ENCODE peak calls at places on chromosomes 1 and 21, in seven cellular contexts. One of them, this sample, is unnamed.

GRCh38 chr1:198245379-198245778 is 88.6 kb downstream of the NEK7 start:
- DNase-seq in A549: no peak
- DNase-seq in HFF-Myc: no peak
- DNase-seq in heart left ventricle: peak; percentile 56
- DNase-seq in lung: no peak
- DNase-seq in RWPE1: no peak
- DNase-seq in progenitor cell of endocrine pancreas: no peak
- DNase-seq in this sample: no peak

GRCh38 chr21:24941316-24942185 is 665.7 kb downstream of the MRPL39 start:
- DNase-seq in A549: no peak
- DNase-seq in HFF-Myc: no peak
- DNase-seq in heart left ventricle: no peak
- DNase-seq in lung: no peak
- DNase-seq in RWPE1: peak; percentile 30
- DNase-seq in progenitor cell of endocrine pancreas: no peak
- DNase-seq in this sample: no peak

GRCh38 chr1:4483031-4483625 is 171.3 kb upstream of the AJAP1 start:
- DNase-seq in A549: no peak
- DNase-seq in HFF-Myc: no peak
- DNase-seq in heart left ventricle: no peak
- DNase-seq in lung: no peak
- DNase-seq in RWPE1: no peak
- DNase-seq in progenitor cell of endocrine pancreas: no peak
- DNase-seq in this sample: no peak

GRCh38 chr1:27979151-27979858 is 19.5 kb downstream of the XKR8 start:
- DNase-seq in A549: peak; percentile 65
- DNase-seq in HFF-Myc: peak; percentile 12
- DNase-seq in heart left ventricle: no peak
- DNase-seq in lung: no peak
- DNase-seq in RWPE1: peak; percentile 34
- DNase-seq in progenitor cell of endocrine pancreas: no peak
- DNase-seq in this sample: peak; percentile 61

GRCh38 chr1:111507411-111508201 is 4.2 kb upstream of the ADORA3 start:
- DNase-seq in A549: no peak
- DNase-seq in HFF-Myc: peak; percentile 26
- DNase-seq in heart left ventricle: peak; percentile 89
- DNase-seq in lung: peak; percentile 77
- DNase-seq in RWPE1: peak; percentile 27
- DNase-seq in progenitor cell of endocrine pancreas: peak; percentile 56
- DNase-seq in this sample: no peak

GRCh38 chr1:241579434-241579833 is 47.3 kb downstream of the KMO start:
- DNase-seq in A549: no peak
- DNase-seq in HFF-Myc: no peak
- DNase-seq in heart left ventricle: no peak
- DNase-seq in lung: no peak
- DNase-seq in RWPE1: no peak
- DNase-seq in progenitor cell of endocrine pancreas: no peak
- DNase-seq in this sample: no peak

GRCh38 chr1:108871050-108871724 is 5.6 kb upstream of the GPSM2 start:
- DNase-seq in A549: no peak
- DNase-seq in HFF-Myc: no peak
- DNase-seq in heart left ventricle: no peak
- DNase-seq in lung: no peak
- DNase-seq in RWPE1: no peak
- DNase-seq in progenitor cell of endocrine pancreas: no peak
- DNase-seq in this sample: no peak

GRCh38 chr1:1173793-1174415 is at the start of gene TTLL10:
- DNase-seq in A549: no peak
- DNase-seq in HFF-Myc: no peak
- DNase-seq in heart left ventricle: no peak
- DNase-seq in lung: no peak
- DNase-seq in RWPE1: no peak
- DNase-seq in progenitor cell of endocrine pancreas: peak; percentile 17
- DNase-seq in this sample: no peak

GRCh38 chr1:212858461-212859265 is 588 bp downstream of the FLVCR1 start:
- DNase-seq in A549: peak; percentile 42
- DNase-seq in HFF-Myc: no peak
- DNase-seq in heart left ventricle: peak; percentile 35
- DNase-seq in lung: peak; percentile 29
- DNase-seq in RWPE1: peak; percentile 42
- DNase-seq in progenitor cell of endocrine pancreas: peak; percentile 30
- DNase-seq in this sample: no peak

GRCh38 chr21:31475223-31475622 is 131.2 kb upstream of the TIAM1 start:
- DNase-seq in A549: no peak
- DNase-seq in HFF-Myc: no peak
- DNase-seq in heart left ventricle: no peak
- DNase-seq in lung: no peak
- DNase-seq in RWPE1: no peak
- DNase-seq in progenitor cell of endocrine pancreas: no peak
- DNase-seq in this sample: no peak

GRCh38 chr1:183218981-183219621 is 33.0 kb downstream of the LAMC2 start:
- DNase-seq in A549: no peak
- DNase-seq in HFF-Myc: no peak
- DNase-seq in heart left ventricle: peak; percentile 38
- DNase-seq in lung: peak; percentile 70
- DNase-seq in RWPE1: no peak
- DNase-seq in progenitor cell of endocrine pancreas: no peak
- DNase-seq in this sample: no peak

GRCh38 chr1:158095737-158096335 is 84.9 kb upstream of the CD1D start:
- DNase-seq in A549: peak; percentile 38
- DNase-seq in HFF-Myc: no peak
- DNase-seq in heart left ventricle: no peak
- DNase-seq in lung: no peak
- DNase-seq in RWPE1: peak; percentile 46
- DNase-seq in progenitor cell of endocrine pancreas: no peak
- DNase-seq in this sample: no peak

DNA sequence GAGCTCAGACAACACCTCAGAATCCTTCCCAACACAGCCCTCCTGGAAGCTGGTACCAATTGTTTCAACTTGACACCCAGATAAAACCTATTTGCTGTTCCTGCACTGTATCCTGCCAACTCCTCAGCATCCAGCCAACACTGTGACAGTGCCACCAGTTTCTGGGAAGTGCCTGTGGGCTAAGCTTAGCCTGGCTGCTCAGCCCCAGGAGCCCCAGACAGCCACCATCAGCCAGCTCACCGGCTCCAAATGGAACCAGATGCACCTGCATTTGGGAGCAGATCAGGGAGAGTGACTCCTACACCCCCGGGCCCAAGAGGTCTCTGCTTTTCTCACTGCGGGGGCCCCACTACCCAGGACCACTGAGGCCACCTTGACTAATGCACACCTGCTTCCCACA is 24.9 kb downstream of the KCNN3 start:
- DNase-seq in A549: no peak
- DNase-seq in HFF-Myc: no peak
- DNase-seq in heart left ventricle: peak; percentile 78
- DNase-seq in lung: no peak
- DNase-seq in RWPE1: no peak
- DNase-seq in progenitor cell of endocrine pancreas: no peak
- DNase-seq in this sample: no peak
- TF ChIP-seq CTCF in A549: no peak
- TF ChIP-seq CTCF in HFF-Myc: no peak
- TF ChIP-seq CTCF in heart left ventricle: no peak
- TF ChIP-seq CTCF in lung: no peak
- TF ChIP-seq CTCF in RWPE1: no peak
- TF ChIP-seq CTCF in progenitor cell of endocrine pancreas: no peak
- TF ChIP-seq CTCF in this sample: no peak

GRCh38 chr1:32816676-32817158 is 441 bp downstream of the YARS1 start:
- DNase-seq in A549: peak; percentile 25
- DNase-seq in HFF-Myc: no peak
- DNase-seq in heart left ventricle: no peak
- DNase-seq in lung: no peak
- DNase-seq in RWPE1: peak; percentile 81
- DNase-seq in progenitor cell of endocrine pancreas: no peak
- DNase-seq in this sample: no peak

GRCh38 chr1:32818804-32819541 is 1.5 kb downstream of the S100PBP start:
- DNase-seq in A549: no peak
- DNase-seq in HFF-Myc: no peak
- DNase-seq in heart left ventricle: no peak
- DNase-seq in lung: no peak
- DNase-seq in RWPE1: no peak
- DNase-seq in progenitor cell of endocrine pancreas: no peak
- DNase-seq in this sample: no peak

GRCh38 chr1:32817815-32818786 is 648 bp downstream of the S100PBP start:
- DNase-seq in A549: peak; percentile 66
- DNase-seq in HFF-Myc: no peak
- DNase-seq in heart left ventricle: peak; percentile 88
- DNase-seq in lung: peak; percentile 78
- DNase-seq in RWPE1: peak; percentile 70
- DNase-seq in progenitor cell of endocrine pancreas: peak; percentile 54
- DNase-seq in this sample: peak; percentile 27

GRCh38 chr1:32813941-32814739 is 3.0 kb downstream of the YARS1 start:
- DNase-seq in A549: peak; percentile 7
- DNase-seq in HFF-Myc: no peak
- DNase-seq in heart left ventricle: no peak
- DNase-seq in lung: no peak
- DNase-seq in RWPE1: no peak
- DNase-seq in progenitor cell of endocrine pancreas: no peak
- DNase-seq in this sample: no peak

GRCh38 chr1:32817159-32817814 is at the start of the genes S100PBP and YARS1:
- DNase-seq in A549: peak; percentile 96
- DNase-seq in HFF-Myc: peak; percentile 94
- DNase-seq in heart left ventricle: peak; percentile 99
- DNase-seq in lung: peak; percentile 100
- DNase-seq in RWPE1: peak; percentile 100
- DNase-seq in progenitor cell of endocrine pancreas: peak; percentile 100
- DNase-seq in this sample: peak; percentile 97
- TF ChIP-seq CTCF in A549: no peak
- TF ChIP-seq CTCF in HFF-Myc: no peak
- TF ChIP-seq CTCF in heart left ventricle: no peak
- TF ChIP-seq CTCF in lung: no peak
- TF ChIP-seq CTCF in RWPE1: no peak
- TF ChIP-seq CTCF in progenitor cell of endocrine pancreas: no peak
- TF ChIP-seq CTCF in this sample: no peak

GRCh38 chr1:215517441-215517891 is 49.6 kb upstream of the KCTD3 start:
- DNase-seq in A549: peak; percentile 28
- DNase-seq in HFF-Myc: peak; percentile 49
- DNase-seq in heart left ventricle: no peak
- DNase-seq in lung: no peak
- DNase-seq in RWPE1: peak; percentile 25
- DNase-seq in progenitor cell of endocrine pancreas: no peak
- DNase-seq in this sample: peak; percentile 25
- TF ChIP-seq CTCF in A549: no peak
- TF ChIP-seq CTCF in HFF-Myc: peak; percentile 51
- TF ChIP-seq CTCF in heart left ventricle: no peak
- TF ChIP-seq CTCF in lung: no peak
- TF ChIP-seq CTCF in RWPE1: no peak
- TF ChIP-seq CTCF in progenitor cell of endocrine pancreas: peak; percentile 26
- TF ChIP-seq CTCF in this sample: peak; percentile 56

GRCh38 chr1:193763313-193763712 is 576.9 kb upstream of the B3GALT2 start:
- DNase-seq in A549: no peak
- DNase-seq in HFF-Myc: no peak
- DNase-seq in heart left ventricle: no peak
- DNase-seq in lung: no peak
- DNase-seq in RWPE1: no peak
- DNase-seq in progenitor cell of endocrine pancreas: no peak
- DNase-seq in this sample: no peak

GRCh38 chr1:193767891-193768290 is 581.5 kb upstream of the B3GALT2 start:
- DNase-seq in A549: no peak
- DNase-seq in HFF-Myc: no peak
- DNase-seq in heart left ventricle: no peak
- DNase-seq in lung: no peak
- DNase-seq in RWPE1: no peak
- DNase-seq in progenitor cell of endocrine pancreas: no peak
- DNase-seq in this sample: no peak

GRCh38 chr1:193762276-193762675 is 575.9 kb upstream of the B3GALT2 start:
- DNase-seq in A549: no peak
- DNase-seq in HFF-Myc: no peak
- DNase-seq in heart left ventricle: no peak
- DNase-seq in lung: no peak
- DNase-seq in RWPE1: no peak
- DNase-seq in progenitor cell of endocrine pancreas: no peak
- DNase-seq in this sample: no peak

GRCh38 chr1:193769609-193770008 is 583.2 kb upstream of the B3GALT2 start:
- DNase-seq in A549: no peak
- DNase-seq in HFF-Myc: no peak
- DNase-seq in heart left ventricle: no peak
- DNase-seq in lung: no peak
- DNase-seq in RWPE1: no peak
- DNase-seq in progenitor cell of endocrine pancreas: no peak
- DNase-seq in this sample: no peak

GRCh38 chr1:193766329-193766728 is 579.9 kb upstream of the B3GALT2 start:
- DNase-seq in A549: no peak
- DNase-seq in HFF-Myc: no peak
- DNase-seq in heart left ventricle: no peak
- DNase-seq in lung: no peak
- DNase-seq in RWPE1: no peak
- DNase-seq in progenitor cell of endocrine pancreas: no peak
- DNase-seq in this sample: no peak
- TF ChIP-seq CTCF in A549: no peak
- TF ChIP-seq CTCF in HFF-Myc: no peak
- TF ChIP-seq CTCF in heart left ventricle: no peak
- TF ChIP-seq CTCF in lung: no peak
- TF ChIP-seq CTCF in RWPE1: no peak
- TF ChIP-seq CTCF in progenitor cell of endocrine pancreas: no peak
- TF ChIP-seq CTCF in this sample: no peak

DNA sequence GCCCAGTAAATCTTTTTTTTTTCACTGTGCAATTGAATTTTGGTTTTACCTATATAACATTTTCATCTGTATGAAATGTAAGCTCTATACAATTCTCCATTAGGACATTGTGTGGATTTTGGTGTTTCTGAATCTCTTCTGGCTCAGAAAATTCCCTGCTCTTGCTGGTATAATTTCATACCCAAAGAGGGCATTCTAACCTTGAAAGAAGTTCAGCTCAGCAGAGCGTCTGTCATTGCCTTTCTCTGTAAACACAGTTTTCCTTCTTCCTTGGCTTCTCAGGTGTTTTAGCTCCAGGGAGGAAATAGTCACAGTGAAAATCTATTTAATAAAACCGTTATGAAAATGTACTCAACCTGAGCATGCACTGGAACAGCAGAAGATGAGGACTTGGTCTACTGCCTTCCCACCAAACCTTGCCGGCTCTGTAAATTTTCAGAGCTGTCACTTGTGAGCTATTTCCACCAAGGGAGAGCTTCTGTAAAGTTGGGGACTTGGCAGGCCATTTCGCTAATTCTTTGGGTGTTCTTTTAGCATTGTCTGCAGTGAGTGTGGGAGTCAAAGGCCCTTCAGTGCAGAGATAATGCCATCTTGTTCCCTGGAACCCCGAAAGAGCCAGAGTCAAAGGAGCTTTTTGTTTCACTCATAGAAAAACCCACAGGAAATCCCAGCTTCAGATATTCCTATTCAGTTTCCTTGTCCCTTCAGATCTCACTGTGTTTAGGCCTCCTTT is 16.2 kb downstream of the DISC1 start:
- DNase-seq in A549: no peak
- DNase-seq in HFF-Myc: no peak
- DNase-seq in heart left ventricle: no peak
- DNase-seq in lung: no peak
- DNase-seq in RWPE1: no peak
- DNase-seq in progenitor cell of endocrine pancreas: no peak
- DNase-seq in this sample: no peak
- TF ChIP-seq CTCF in A549: no peak
- TF ChIP-seq CTCF in HFF-Myc: no peak
- TF ChIP-seq CTCF in heart left ventricle: no peak
- TF ChIP-seq CTCF in lung: no peak
- TF ChIP-seq CTCF in RWPE1: no peak
- TF ChIP-seq CTCF in progenitor cell of endocrine pancreas: no peak
- TF ChIP-seq CTCF in this sample: no peak